ENCODE peak calls at places on chromosome 1, in four cellular contexts. H is lower lobe of right lung; T is CD4-positive, alpha-beta memory T cell; K is MM.1S. I is an unnamed sample.

GRCh38 chr1:76075877-76076276 is 1.3 kb downstream of the ST6GALNAC3 start:
- DNase-seq in H (no peak), K (no peak), T (no peak), I (no peak)

GRCh38 chr1:159835862-159836518 is 9.3 kb downstream of the SLAMF8 start:
- DNase-seq in T (no peak), H (no peak), K (no peak), I (no peak)

GRCh38 chr1:152960452-152961044 is 9.9 kb upstream of the SPRR4 start:
- DNase-seq in T (no peak), K (no peak), H (no peak), I (peak)

GRCh38 chr1:3522564-3523270 is 68.3 kb downstream of the ARHGEF16 start:
- DNase-seq in T (no peak), K (no peak), H (no peak), I (no peak)

GRCh38 chr1:244353572-244354091 is 98.1 kb downstream of the ADSS2 start:
- DNase-seq in K (no peak), T (no peak), H (peak), I (peak)

GRCh38 chr1:214316597-214316996 is 35.6 kb downstream of the SMYD2 start:
- DNase-seq in H (no peak), K (no peak), T (no peak), I (no peak)

GRCh38 chr1:235979716-235980338 is 85.1 kb downstream of the NID1 start:
- DNase-seq in T (no peak), K (no peak), H (no peak), I (no peak)

GRCh38 chr1:100539836-100540536 is 2.0 kb downstream of the GPR88 start:
- DNase-seq in H (peak), T (no peak), K (no peak), I (no peak)

GRCh38 chr1:7686301-7686850 is 84.7 kb upstream of the VAMP3 start:
- DNase-seq in T (no peak), H (peak), K (no peak), I (no peak)

DNA sequence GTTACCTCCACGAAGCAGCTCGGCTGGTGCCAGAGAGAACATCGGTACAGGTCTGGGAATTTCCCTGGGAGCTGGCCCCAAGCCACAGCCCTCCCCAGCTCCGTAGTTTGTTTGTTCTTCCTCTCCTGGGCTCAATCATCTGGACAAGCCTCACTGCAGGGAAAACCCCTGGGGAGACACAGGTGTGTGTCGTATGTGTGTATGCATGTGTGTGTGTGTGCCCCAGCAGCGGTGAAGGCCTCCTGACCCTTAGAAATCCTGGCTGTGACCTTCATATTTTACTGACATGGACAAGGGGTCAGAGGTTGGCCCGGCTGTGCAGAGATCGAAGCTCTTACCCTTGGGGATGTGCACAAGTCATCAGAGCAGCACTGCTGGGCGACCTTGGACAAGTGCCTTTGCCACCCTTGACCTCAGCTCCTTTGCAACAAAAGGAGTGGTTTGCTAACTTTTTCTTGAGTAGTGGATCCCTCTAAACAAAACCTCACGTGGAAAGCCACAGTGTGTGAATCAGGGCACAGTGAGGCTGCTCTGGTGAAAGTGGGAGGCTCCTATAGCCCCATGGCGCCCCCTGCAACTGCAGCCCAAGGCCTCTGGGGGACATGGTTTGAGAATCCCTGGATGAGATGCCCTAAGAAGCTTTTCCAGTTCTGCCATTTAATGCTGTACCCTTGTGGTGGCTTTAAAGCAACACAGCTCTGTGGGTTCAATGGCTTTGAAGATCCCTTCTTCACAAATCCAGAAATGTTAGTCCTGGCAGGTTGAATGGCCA is 12.3 kb upstream of the IL22RA1 start:
- DNase-seq in K (no peak), H (no peak), T (no peak), I (peak)
- H3K4me3 ChIP-seq in K (no peak), H (no peak), T (no peak), I (no peak)

DNA sequence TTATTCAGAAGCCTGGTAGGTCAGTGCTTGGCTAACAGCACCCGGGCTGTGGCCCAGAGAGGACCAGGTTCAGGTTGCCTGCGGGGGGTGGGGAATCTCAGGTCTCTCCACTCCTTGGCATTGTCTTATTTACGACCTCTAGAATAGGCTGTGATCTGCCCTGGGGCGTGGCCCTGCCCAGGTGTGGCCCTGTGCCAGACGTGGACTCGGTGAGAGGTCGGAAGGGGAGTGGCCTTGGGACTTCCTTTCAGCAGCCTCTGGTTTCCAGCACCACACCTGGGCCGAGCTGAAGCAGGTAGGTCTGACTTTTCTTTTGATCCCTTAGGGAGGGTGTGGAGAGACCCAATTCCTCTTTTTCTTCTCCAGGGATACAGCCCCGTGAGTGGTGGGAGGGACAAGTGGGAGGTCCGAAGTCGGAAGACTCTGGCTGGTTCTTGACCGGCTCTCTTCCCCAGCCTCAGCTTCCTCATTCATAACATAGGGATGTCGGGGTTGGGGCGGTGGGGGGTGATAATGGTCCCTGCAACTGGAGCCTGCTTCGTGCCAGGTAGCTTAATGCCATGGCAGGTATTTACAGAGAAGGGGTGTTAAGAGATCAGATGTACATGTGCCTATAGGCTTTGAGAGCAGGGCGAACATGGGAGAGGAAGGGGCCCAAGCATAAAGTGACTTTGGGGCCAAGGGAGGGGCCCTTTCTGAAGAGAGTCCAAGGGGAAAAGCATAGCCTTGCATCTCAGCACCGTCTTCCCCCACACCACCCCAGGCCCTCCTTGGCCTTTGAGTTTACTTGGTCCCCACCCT is 16.5 kb downstream of the ACOT11 start:
- DNase-seq in K (peak), T (no peak), H (peak), I (no peak)
- H3K4me3 ChIP-seq in K (no peak), T (no peak), H (peak), I (no peak)

GRCh38 chr1:233113009-233113712 is 162.8 kb downstream of the NTPCR start:
- DNase-seq in K (no peak), H (peak), T (no peak), I (no peak)
- H3K4me3 ChIP-seq in K (no peak), H (peak), T (no peak), I (no peak)

GRCh38 chr1:85351202-85351828 is 74.9 kb upstream of the BCL10 start:
- DNase-seq in T (no peak), H (no peak), K (no peak), I (no peak)
- H3K4me3 ChIP-seq in T (no peak), H (no peak), K (no peak), I (no peak)

DNA sequence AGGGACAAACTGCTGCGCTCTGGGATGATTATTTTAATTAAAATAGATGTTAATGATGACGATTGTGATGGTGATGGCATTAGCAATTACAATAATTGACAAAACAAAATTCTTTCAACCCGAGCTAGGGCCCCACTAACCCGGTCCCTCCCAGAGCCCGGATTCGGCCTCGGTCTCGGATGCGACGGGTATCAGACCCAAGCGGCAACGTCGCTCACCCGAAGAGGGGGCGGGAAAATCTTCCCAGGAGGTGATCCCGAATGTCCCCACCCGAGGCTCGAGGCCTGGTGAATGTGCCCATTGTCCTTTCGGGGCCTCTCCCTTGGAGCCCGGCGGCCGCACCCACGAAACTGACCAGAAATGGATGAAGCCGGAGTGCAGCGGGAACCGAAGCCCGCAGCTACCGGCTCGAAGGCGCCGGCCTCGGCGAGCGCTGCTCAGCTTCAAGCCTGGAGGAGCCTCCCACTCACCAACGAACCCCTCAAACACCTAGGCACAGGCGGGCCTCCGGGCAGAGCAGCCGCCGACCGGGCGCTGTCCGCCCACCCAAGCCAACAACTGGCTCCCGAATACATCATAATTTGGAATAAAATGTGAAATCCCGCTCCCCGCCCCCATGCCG is 1.2 kb downstream of the TAL1 start:
- DNase-seq in K (no peak), T (no peak), H (no peak), I (no peak)
- H3K4me3 ChIP-seq in K (no peak), T (no peak), H (peak), I (no peak)

GRCh38 chr1:23825762-23826522 is 713 bp upstream of the HMGCL start:
- DNase-seq in H (no peak), K (peak), T (no peak), I (peak)
- H3K4me3 ChIP-seq in H (peak), K (peak), T (peak), I (peak)

DNA sequence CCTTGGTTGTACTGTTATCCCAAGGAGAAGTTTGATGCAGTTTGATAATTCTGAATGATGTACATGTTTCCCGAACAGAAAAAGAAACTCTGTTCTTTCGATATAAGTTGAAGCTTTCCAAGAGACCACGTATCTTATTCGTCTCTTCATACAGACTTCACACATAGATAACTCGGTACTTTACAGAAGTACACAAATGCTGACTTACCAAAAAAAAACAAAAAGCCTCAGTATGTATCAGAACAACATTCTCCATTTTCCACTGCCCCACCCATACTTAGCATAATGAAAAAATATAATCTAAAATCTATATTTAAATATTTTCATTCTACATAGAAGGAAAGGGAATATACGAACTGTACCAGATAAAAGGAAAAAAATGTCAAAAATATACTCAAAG is 2.2 kb downstream of the FOXJ3 start:
- DNase-seq in T (no peak), H (no peak), K (no peak), I (no peak)
- H3K4me3 ChIP-seq in T (no peak), H (peak), K (no peak), I (peak)

GRCh38 chr1:203629509-203630082 is 3.0 kb downstream of the ATP2B4 start:
- DNase-seq in H (peak), K (no peak), T (peak), I (no peak)
- H3K4me3 ChIP-seq in H (peak), K (peak), T (peak), I (peak)

I was measured in GM12864.